ENCODE peak calls at places on chromosomes 3 and 15, in seven cellular contexts. One of them, this sample, is unnamed. For H3K4me1, the result is how much of the 10 kb centered on the place peaks cover.

GRCh38 chr3:139448104-139448503 is 28.2 kb downstream of the RBP2 start:
- DNase-seq in Peyer's patch: no peak
- DNase-seq in IMR-90: no peak
- DNase-seq in RWPE2: no peak
- DNase-seq in H1: no peak
- DNase-seq in cardiac muscle cell: no peak
- DNase-seq in endodermal cell: no peak
- DNase-seq in this sample: no peak

GRCh38 chr15:51243774-51244173 is 94.6 kb downstream of the CYP19A1 start:
- DNase-seq in cardiac muscle cell: no peak
- DNase-seq in Peyer's patch: no peak
- DNase-seq in IMR-90: peak
- DNase-seq in H1: no peak
- DNase-seq in RWPE2: no peak
- DNase-seq in endodermal cell: no peak
- DNase-seq in this sample: no peak

GRCh38 chr3:183449391-183449790 is 21.0 kb upstream of the MCF2L2 start:
- DNase-seq in IMR-90: peak
- DNase-seq in endodermal cell: no peak
- DNase-seq in Peyer's patch: no peak
- DNase-seq in cardiac muscle cell: peak
- DNase-seq in H1: no peak
- DNase-seq in RWPE2: no peak
- DNase-seq in this sample: no peak

GRCh38 chr3:15875016-15875689 is 77.4 kb upstream of the ANKRD28 start:
- DNase-seq in endodermal cell: no peak
- DNase-seq in cardiac muscle cell: peak
- DNase-seq in RWPE2: no peak
- DNase-seq in H1: no peak
- DNase-seq in IMR-90: peak
- DNase-seq in Peyer's patch: no peak
- DNase-seq in this sample: no peak

GRCh38 chr3:129442947-129443346 is 2.9 kb downstream of the IFT122 start:
- DNase-seq in cardiac muscle cell: no peak
- DNase-seq in Peyer's patch: no peak
- DNase-seq in IMR-90: no peak
- DNase-seq in H1: no peak
- DNase-seq in RWPE2: no peak
- DNase-seq in endodermal cell: no peak
- DNase-seq in this sample: no peak

GRCh38 chr3:150348500-150348899 is 59.6 kb upstream of the TSC22D2 start:
- DNase-seq in cardiac muscle cell: peak
- DNase-seq in H1: no peak
- DNase-seq in IMR-90: peak
- DNase-seq in RWPE2: no peak
- DNase-seq in Peyer's patch: no peak
- DNase-seq in endodermal cell: no peak
- DNase-seq in this sample: peak

GRCh38 chr3:195065142-195065863 is 205.7 kb downstream of the XXYLT1 start:
- DNase-seq in IMR-90: no peak
- DNase-seq in endodermal cell: no peak
- DNase-seq in H1: no peak
- DNase-seq in cardiac muscle cell: no peak
- DNase-seq in Peyer's patch: peak
- DNase-seq in RWPE2: no peak
- DNase-seq in this sample: no peak

GRCh38 chr3:66797916-66798560 is 200.1 kb upstream of the KBTBD8 start:
- DNase-seq in cardiac muscle cell: peak
- DNase-seq in RWPE2: no peak
- DNase-seq in Peyer's patch: no peak
- DNase-seq in H1: peak
- DNase-seq in IMR-90: peak
- DNase-seq in endodermal cell: peak
- DNase-seq in this sample: no peak

GRCh38 chr15:38696120-38696727 is 131.6 kb upstream of the RASGRP1 start:
- DNase-seq in IMR-90: peak
- DNase-seq in endodermal cell: no peak
- DNase-seq in H1: no peak
- DNase-seq in RWPE2: no peak
- DNase-seq in cardiac muscle cell: peak
- DNase-seq in Peyer's patch: no peak
- DNase-seq in this sample: no peak
- H3K4me1 ChIP-seq in IMR-90: under half
- H3K4me1 ChIP-seq in endodermal cell: under half
- H3K4me1 ChIP-seq in H1: under half
- H3K4me1 ChIP-seq in RWPE2: under half
- H3K4me1 ChIP-seq in cardiac muscle cell: under half
- H3K4me1 ChIP-seq in Peyer's patch: under half
- H3K4me1 ChIP-seq in this sample: under half

GRCh38 chr3:170844377-170844776 is 25.6 kb downstream of the RPL22L1 start:
- DNase-seq in Peyer's patch: no peak
- DNase-seq in endodermal cell: no peak
- DNase-seq in H1: no peak
- DNase-seq in IMR-90: no peak
- DNase-seq in RWPE2: no peak
- DNase-seq in cardiac muscle cell: no peak
- DNase-seq in this sample: no peak

GRCh38 chr3:170852307-170852706 is 17.7 kb downstream of the RPL22L1 start:
- DNase-seq in H1: no peak
- DNase-seq in endodermal cell: no peak
- DNase-seq in Peyer's patch: no peak
- DNase-seq in cardiac muscle cell: no peak
- DNase-seq in IMR-90: no peak
- DNase-seq in RWPE2: no peak
- DNase-seq in this sample: no peak

GRCh38 chr3:170848294-170848917 is 21.6 kb downstream of the RPL22L1 start:
- DNase-seq in cardiac muscle cell: peak
- DNase-seq in IMR-90: peak
- DNase-seq in RWPE2: no peak
- DNase-seq in endodermal cell: no peak
- DNase-seq in Peyer's patch: no peak
- DNase-seq in H1: no peak
- DNase-seq in this sample: no peak
- TF ChIP-seq CTCF in cardiac muscle cell: peak
- TF ChIP-seq CTCF in IMR-90: peak
- TF ChIP-seq CTCF in RWPE2: peak
- TF ChIP-seq CTCF in endodermal cell: peak
- TF ChIP-seq CTCF in Peyer's patch: peak
- TF ChIP-seq CTCF in H1: no peak
- TF ChIP-seq CTCF in this sample: peak

GRCh38 chr3:141326123-141326522 is 42.2 kb upstream of the ZBTB38 start:
- DNase-seq in H1: no peak
- DNase-seq in RWPE2: no peak
- DNase-seq in Peyer's patch: peak
- DNase-seq in endodermal cell: no peak
- DNase-seq in IMR-90: no peak
- DNase-seq in cardiac muscle cell: no peak
- DNase-seq in this sample: no peak
- H3K27ac ChIP-seq in H1: no peak
- H3K27ac ChIP-seq in RWPE2: no peak
- H3K27ac ChIP-seq in Peyer's patch: no peak
- H3K27ac ChIP-seq in endodermal cell: no peak
- H3K27ac ChIP-seq in IMR-90: peak
- H3K27ac ChIP-seq in cardiac muscle cell: no peak
- H3K27ac ChIP-seq in this sample: no peak

GRCh38 chr15:91857772-91858171 is 4.3 kb downstream of the SLCO3A1 start:
- DNase-seq in Peyer's patch: no peak
- DNase-seq in H1: no peak
- DNase-seq in IMR-90: no peak
- DNase-seq in cardiac muscle cell: no peak
- DNase-seq in endodermal cell: no peak
- DNase-seq in RWPE2: no peak
- DNase-seq in this sample: no peak
- H3K4me1 ChIP-seq in Peyer's patch: under half
- H3K4me1 ChIP-seq in H1: under half
- H3K4me1 ChIP-seq in IMR-90: under half
- H3K4me1 ChIP-seq in cardiac muscle cell: under half
- H3K4me1 ChIP-seq in endodermal cell: under half
- H3K4me1 ChIP-seq in RWPE2: under half
- H3K4me1 ChIP-seq in this sample: under half

DNA sequence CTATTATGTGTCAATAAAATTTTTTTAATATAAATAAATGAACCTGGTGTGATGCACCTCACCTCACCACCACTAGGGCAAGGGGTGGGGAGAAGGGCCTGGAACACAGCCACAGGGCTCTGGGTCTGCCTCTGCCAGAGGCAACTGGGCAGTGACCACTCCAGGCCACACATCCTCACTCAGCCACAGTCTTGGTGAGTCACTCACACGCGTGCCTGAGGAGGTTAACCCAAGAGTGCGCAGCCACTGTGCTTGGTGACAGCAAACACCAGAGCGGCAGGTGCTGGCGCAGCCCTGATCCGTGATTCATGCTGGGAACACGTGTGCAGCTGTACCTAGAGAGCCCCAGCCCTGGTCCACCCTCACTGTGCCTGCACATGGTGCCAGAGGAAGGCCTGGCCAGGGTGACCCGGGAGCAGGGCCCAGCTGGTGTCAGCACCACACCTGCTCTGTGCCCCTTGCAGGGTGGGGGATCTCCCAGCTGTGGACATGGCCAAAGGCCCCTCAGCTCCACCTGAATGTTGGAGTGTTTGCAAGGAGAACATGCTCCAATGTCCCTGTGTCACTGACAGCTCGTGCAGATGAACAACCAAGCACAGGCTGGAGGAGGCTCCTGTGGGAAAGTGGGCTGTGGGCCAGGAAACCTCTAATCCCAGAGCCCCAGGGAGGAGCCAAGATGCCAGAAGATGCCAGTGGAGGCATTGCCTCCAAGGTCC is 2.1 kb downstream of the SLC41A3 start:
- DNase-seq in cardiac muscle cell: peak
- DNase-seq in Peyer's patch: peak
- DNase-seq in RWPE2: no peak
- DNase-seq in endodermal cell: peak
- DNase-seq in IMR-90: peak
- DNase-seq in H1: no peak
- DNase-seq in this sample: peak
- TF ChIP-seq CTCF in cardiac muscle cell: peak
- TF ChIP-seq CTCF in Peyer's patch: peak
- TF ChIP-seq CTCF in RWPE2: peak
- TF ChIP-seq CTCF in endodermal cell: peak
- TF ChIP-seq CTCF in IMR-90: peak
- TF ChIP-seq CTCF in H1: peak
- TF ChIP-seq CTCF in this sample: peak

DNA sequence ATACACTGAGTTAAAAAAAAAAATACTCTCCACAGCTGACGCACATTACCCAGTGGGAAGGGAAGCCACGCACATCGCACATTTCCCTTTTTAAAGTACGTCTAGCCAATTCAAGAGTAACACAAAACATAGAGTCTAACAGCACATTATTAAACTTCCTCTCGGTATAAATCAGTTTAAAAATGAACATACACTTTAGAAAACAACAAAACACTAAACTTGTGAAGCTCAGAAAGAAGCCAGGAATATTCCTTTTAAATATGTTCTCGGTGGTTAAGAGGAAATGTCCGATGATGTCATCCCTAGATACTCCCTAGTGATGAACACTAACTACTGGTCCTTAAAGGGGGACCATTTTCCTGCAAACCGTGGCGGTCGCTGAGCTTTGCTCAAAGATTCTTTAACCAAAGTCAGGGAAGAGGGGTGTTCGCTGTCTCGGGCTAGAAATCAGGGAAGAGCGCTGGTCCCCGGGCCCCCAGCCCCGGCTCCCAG is 666 bp downstream of the MYEF2 start:
- DNase-seq in endodermal cell: no peak
- DNase-seq in RWPE2: no peak
- DNase-seq in IMR-90: peak
- DNase-seq in Peyer's patch: no peak
- DNase-seq in cardiac muscle cell: peak
- DNase-seq in H1: no peak
- DNase-seq in this sample: no peak
- H3K27ac ChIP-seq in endodermal cell: peak
- H3K27ac ChIP-seq in RWPE2: no peak
- H3K27ac ChIP-seq in IMR-90: peak
- H3K27ac ChIP-seq in Peyer's patch: peak
- H3K27ac ChIP-seq in cardiac muscle cell: peak
- H3K27ac ChIP-seq in H1: peak
- H3K27ac ChIP-seq in this sample: peak

This sample was measured in ascending aorta.